ENCODE peak calls at places on chromosome 12, in ten cellular contexts. V is left colon, E is T-helper 9 cell, H is NCI-H187 treated with DMSO at 0.1 percent for 48 hours, T is fibroblast of the aortic adventitia, I is nucleus accumbens, W is nephron progenitor cell, X is hypothalamus, Y is NCI-H1092 treated with DMSO at 0.1 percent for 48 hours, A is A549. F is an unnamed sample.

GRCh38 chr12:56709759-56710376 is 15.2 kb downstream of the NACA start:
- DNase-seq in V (no peak), I (no peak), A (no peak), H (no peak), W (no peak), X (no peak), T (no peak), Y (no peak), E (no peak), F (no peak)

GRCh38 chr12:56749364-56749763 is 2.8 kb downstream of the PRIM1 start:
- DNase-seq in I (no peak), Y (no peak), H (no peak), W (no peak), V (no peak), A (no peak), E (no peak), T (no peak), X (no peak), F (no peak)

GRCh38 chr12:69304284-69304683 is 43.9 kb upstream of the LYZ start:
- DNase-seq in I (no peak), E (no peak), V (no peak), Y (no peak), T (no peak), A (no peak), X (no peak), W (no peak), H (no peak), F (no peak)

GRCh38 chr12:45124485-45125155 is 73.7 kb upstream of the DBX2 start:
- DNase-seq in H (no peak), I (no peak), V (no peak), Y (no peak), E (no peak), A (no peak), T (no peak), X (no peak), W (no peak), F (no peak)

GRCh38 chr12:6735448-6736191 is 11.8 kb downstream of the COPS7A start:
- DNase-seq in A (peak), X (peak), Y (peak), W (peak), I (peak), V (peak), T (peak), H (no peak), E (no peak), F (no peak)

GRCh38 chr12:122862110-122862634 is 26.9 kb downstream of the HIP1R start:
- DNase-seq in T (no peak), X (no peak), Y (no peak), V (no peak), H (no peak), A (no peak), E (no peak), W (no peak), I (no peak), F (peak)

GRCh38 chr12:76830456-76830855 is 48.4 kb downstream of the CSRP2 start:
- DNase-seq in E (no peak), H (no peak), A (no peak), Y (no peak), X (no peak), T (peak), I (no peak), W (no peak), V (no peak), F (no peak)

GRCh38 chr12:46342562-46343033 is 30.0 kb downstream of the SLC38A2 start:
- DNase-seq in W (peak), Y (peak), A (peak), H (no peak), T (peak), I (peak), E (peak), X (no peak), V (no peak), F (peak)

GRCh38 chr12:62654558-62655241 is 188.1 kb downstream of the MON2 start:
- DNase-seq in T (no peak), X (no peak), Y (no peak), E (no peak), I (no peak), V (no peak), W (no peak), A (no peak), H (no peak), F (no peak)

GRCh38 chr12:106301611-106302321 is 767 bp upstream of the TCP11L2 start:
- DNase-seq in Y (peak), X (no peak), E (peak), A (peak), W (no peak), H (no peak), V (peak), T (peak), I (peak), F (peak)

GRCh38 chr12:102696045-102696444 is 215.7 kb upstream of the IGF1 start:
- DNase-seq in T (no peak), W (no peak), H (no peak), V (no peak), Y (no peak), E (no peak), A (no peak), I (no peak), X (no peak), F (no peak)

GRCh38 chr12:98997899-98998298 is 352.8 kb downstream of the APAF1 start:
- DNase-seq in A (no peak), T (no peak), X (no peak), W (no peak), Y (no peak), I (no peak), H (no peak), V (no peak), E (no peak), F (no peak)

GRCh38 chr12:48615681-48616080 is 45.8 kb upstream of the LALBA start:
- DNase-seq in T (no peak), W (no peak), V (no peak), X (no peak), E (no peak), Y (no peak), H (no peak), A (no peak), I (no peak), F (no peak)